ENCODE peak calls at places on chromosomes 3 and 15, in five cellular contexts. O, L, S, W and T are unnamed samples.

GRCh38 chr3:132255041-132255745 is 62.0 kb upstream of the ACP3 start:
- DNase-seq in O (no peak), L (no peak), S (no peak), W (no peak), T (no peak)

GRCh38 chr3:195035345-195036202 is 235.4 kb downstream of the XXYLT1 start:
- DNase-seq in O (no peak), L (peak; percentile 49), S (no peak), W (no peak), T (no peak)

GRCh38 chr15:48862705-48863104 is 15.2 kb upstream of the EID1 start:
- DNase-seq in O (no peak), L (no peak), S (no peak), W (no peak), T (no peak)

GRCh38 chr3:98777801-98778220 is 14.7 kb downstream of the ST3GAL6 start:
- DNase-seq in O (no peak), L (no peak), S (no peak), W (no peak), T (no peak)

GRCh38 chr15:56971571-56971970 is 53.1 kb downstream of the TCF12 start:
- DNase-seq in O (no peak), L (no peak), S (no peak), W (no peak), T (no peak)

GRCh38 chr3:182028081-182028480 is 316.4 kb downstream of the SOX2 start:
- DNase-seq in O (no peak), L (no peak), S (no peak), W (no peak), T (no peak)

GRCh38 chr3:150626148-150626930 is 23.2 kb downstream of the SELENOT start:
- DNase-seq in O (no peak), L (no peak), S (no peak), W (no peak), T (no peak)

GRCh38 chr3:78798266-78798832 is 969.4 kb downstream of the ROBO1 start:
- DNase-seq in O (no peak), L (no peak), S (no peak), W (peak; percentile 54), T (no peak)

GRCh38 chr3:129595544-129596193 is 10.8 kb downstream of the PLXND1 start:
- DNase-seq in O (no peak), L (peak; percentile 68), S (no peak), W (peak; percentile 46), T (no peak)

GRCh38 chr3:195551381-195551978 is 8.4 kb upstream of the PPP1R2 start:
- DNase-seq in O (no peak), L (no peak), S (no peak), W (no peak), T (no peak)

GRCh38 chr15:74564182-74564581 is 23.2 kb downstream of the ARID3B start:
- DNase-seq in O (no peak), L (no peak), S (no peak), W (no peak), T (no peak)

GRCh38 chr3:195460355-195460754 is 17.5 kb upstream of the ACAP2 start:
- DNase-seq in O (no peak), L (no peak), S (no peak), W (no peak), T (no peak)

GRCh38 chr15:26146162-26146561 is 283.0 kb upstream of the ATP10A start:
- DNase-seq in O (no peak), L (no peak), S (no peak), W (no peak), T (no peak)

GRCh38 chr3:169771651-169772529 is 1.3 kb upstream of the MYNN start:
- DNase-seq in O (no peak), L (peak; percentile 65), S (no peak), W (peak; percentile 79), T (peak; percentile 90)

GRCh38 chr3:35651456-35651855 is 12.1 kb downstream of the ARPP21 start:
- DNase-seq in O (no peak), L (no peak), S (no peak), W (no peak), T (no peak)

GRCh38 chr15:98907921-98908490 is 99.6 kb downstream of the PGPEP1L start:
- DNase-seq in O (no peak), L (no peak), S (no peak), W (no peak), T (no peak)

GRCh38 chr15:96343529-96344072 is 13.1 kb downstream of the NR2F2 start:
- DNase-seq in O (no peak), L (no peak), S (no peak), W (no peak), T (no peak)

GRCh38 chr3:195356151-195357086 is 85.5 kb upstream of the XXYLT1 start:
- DNase-seq in O (no peak), L (no peak), S (no peak), W (no peak), T (no peak)

GRCh38 chr15:39594056-39594763 is 13.3 kb downstream of the THBS1 start:
- DNase-seq in O (no peak), L (no peak), S (no peak), W (no peak), T (no peak)

DNA sequence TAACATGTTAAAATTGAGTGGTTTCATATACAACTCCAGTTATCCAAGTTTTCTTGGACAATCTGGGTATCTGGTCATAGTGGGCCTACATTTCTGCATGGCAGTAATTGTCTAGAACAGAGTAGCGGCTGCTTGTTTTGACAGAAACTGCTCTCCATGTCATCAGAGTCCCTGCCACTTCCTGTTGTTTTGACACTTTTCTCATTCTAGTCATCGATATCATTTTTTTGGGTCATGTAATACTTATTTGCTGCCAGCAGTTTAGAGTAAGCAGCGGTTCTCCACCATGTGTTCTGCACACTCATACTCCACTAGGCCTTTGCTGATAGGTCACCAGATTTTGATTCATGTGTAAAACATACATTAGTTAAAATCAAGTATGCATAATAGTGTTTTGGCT is 81.5 kb downstream of the SLC25A26 start:
- DNase-seq in O (no peak), L (no peak), S (no peak), W (no peak), T (no peak)
- TF ChIP-seq TAF1 in O (no peak), L (no peak), S (no peak), W (no peak), T (no peak)

GRCh38 chr3:59817511-59817910 is 767.7 kb upstream of the CFAP20DC start:
- DNase-seq in O (no peak), L (no peak), S (no peak), W (no peak), T (no peak)
- TF ChIP-seq TAF1 in O (no peak), L (no peak), S (no peak), W (no peak), T (no peak)

GRCh38 chr3:48199117-48199516 is 10.9 kb upstream of the CDC25A start:
- DNase-seq in O (no peak), L (no peak), S (no peak), W (no peak), T (no peak)

GRCh38 chr3:48190911-48191310 is 2.7 kb upstream of the CDC25A start:
- DNase-seq in O (no peak), L (no peak), S (no peak), W (peak; percentile 70), T (no peak)

GRCh38 chr3:48189321-48189720 is 1.1 kb upstream of the CDC25A start:
- DNase-seq in O (no peak), L (no peak), S (no peak), W (no peak), T (no peak)

GRCh38 chr3:48194446-48195071 is 6.3 kb upstream of the CDC25A start:
- DNase-seq in O (no peak), L (peak; percentile 82), S (no peak), W (peak; percentile 68), T (peak; percentile 23)
- TF ChIP-seq TAF1 in O (no peak), L (no peak), S (no peak), W (no peak), T (no peak)

GRCh38 chr15:47461560-47462175 is 255.6 kb upstream of the SEMA6D start:
- DNase-seq in O (no peak), L (no peak), S (no peak), W (no peak), T (no peak)
- TF ChIP-seq TAF1 in O (no peak), L (no peak), S (no peak), W (no peak), T (no peak)